ENCODE peak calls at places on chromosomes 4 and X, in nine cellular contexts. X, S, Z, N, J, P, R, A and M are unnamed samples.

GRCh38 chrX:118016422-118016821 is 100.2 kb downstream of the KLHL13 start:
- DNase-seq in X (no peak), S (no peak), Z (no peak), N (no peak), J (no peak), P (no peak), R (no peak), A (no peak), M (no peak)

GRCh38 chr4:137861682-137862081 is 329.4 kb upstream of the PCDH18 start:
- DNase-seq in X (peak; percentile 8), S (peak; percentile 25), Z (no peak), N (no peak), J (peak; percentile 53), P (peak; percentile 37), R (no peak), A (peak; percentile 56), M (peak; percentile 59)

GRCh38 chr4:7190278-7190594 is 2.1 kb upstream of the SORCS2 start:
- DNase-seq in X (no peak), S (no peak), Z (no peak), N (no peak), J (no peak), P (no peak), R (no peak), A (no peak), M (no peak)

GRCh38 chrX:50697691-50698090 is 116.3 kb downstream of the SHROOM4 start:
- DNase-seq in X (no peak), S (peak; percentile 68), Z (no peak), N (no peak), J (peak; percentile 80), P (peak; percentile 69), R (no peak), A (peak; percentile 27), M (peak; percentile 86)

GRCh38 chr4:40308528-40309122 is 26.5 kb upstream of the CHRNA9 start:
- DNase-seq in X (peak; percentile 30), S (peak; percentile 75), Z (no peak), N (no peak), J (no peak), P (no peak), R (no peak), A (no peak), M (no peak)

GRCh38 chr4:51870441-51871188 is 27.7 kb downstream of the DCUN1D4 start:
- DNase-seq in X (no peak), S (no peak), Z (no peak), N (no peak), J (no peak), P (peak; percentile 27), R (no peak), A (peak; percentile 10), M (peak; percentile 43)

GRCh38 chr4:128558896-128559669 is 250.4 kb upstream of the JADE1 start:
- DNase-seq in X (no peak), S (no peak), Z (no peak), N (no peak), J (peak; percentile 80), P (peak; percentile 88), R (no peak), A (peak; percentile 44), M (no peak)

GRCh38 chrX:793216-793770 is 162.7 kb downstream of the SHOX start:
- DNase-seq in X (no peak), S (peak; percentile 43), Z (no peak), N (no peak), J (no peak), P (no peak), R (no peak), A (no peak), M (no peak)

GRCh38 chr4:156767911-156768415 is 203.6 kb downstream of the PDGFC start:
- DNase-seq in X (no peak), S (no peak), Z (no peak), N (no peak), J (no peak), P (no peak), R (no peak), A (no peak), M (no peak)

GRCh38 chr4:114349543-114350175 is 248.9 kb upstream of the UGT8 start:
- DNase-seq in X (no peak), S (no peak), Z (no peak), N (no peak), J (no peak), P (peak; percentile 56), R (peak; percentile 49), A (peak; percentile 69), M (peak; percentile 33)

GRCh38 chr4:170057851-170058250 is 31.7 kb upstream of the MFAP3L start:
- DNase-seq in X (no peak), S (no peak), Z (no peak), N (no peak), J (no peak), P (no peak), R (no peak), A (no peak), M (no peak)

GRCh38 chr4:53576676-53577372 is 14.5 kb downstream of the LNX1 start:
- DNase-seq in X (no peak), S (no peak), Z (no peak), N (no peak), J (peak; percentile 55), P (peak; percentile 22), R (peak; percentile 9), A (peak; percentile 52), M (peak; percentile 66)

GRCh38 chr4:139562067-139562684 is 6.2 kb upstream of the SETD7 start:
- DNase-seq in X (no peak), S (no peak), Z (no peak), N (no peak), J (no peak), P (no peak), R (no peak), A (no peak), M (no peak)

GRCh38 chr4:28313729-28314713 is 1453.4 kb downstream of the STIM2 start:
- DNase-seq in X (no peak), S (no peak), Z (no peak), N (no peak), J (no peak), P (no peak), R (no peak), A (no peak), M (no peak)

GRCh38 chr4:140789752-140790151 is 33.6 kb upstream of the TBC1D9 start:
- DNase-seq in X (no peak), S (no peak), Z (no peak), N (no peak), J (peak; percentile 57), P (peak; percentile 44), R (no peak), A (peak; percentile 51), M (peak; percentile 13)

GRCh38 chrX:49231333-49232000 is 1.7 kb downstream of the CACNA1F start:
- DNase-seq in X (no peak), S (no peak), Z (no peak), N (no peak), J (no peak), P (no peak), R (no peak), A (no peak), M (no peak)

GRCh38 chrX:49233176-49233575 is at the start of gene CACNA1F:
- DNase-seq in X (no peak), S (no peak), Z (no peak), N (no peak), J (no peak), P (no peak), R (no peak), A (no peak), M (no peak)

GRCh38 chrX:49230500-49231232 is 2.5 kb downstream of the CACNA1F start:
- DNase-seq in X (no peak), S (peak; percentile 84), Z (peak; percentile 54), N (peak; percentile 87), J (no peak), P (peak; percentile 4), R (no peak), A (peak; percentile 18), M (no peak)

GRCh38 chrX:49233887-49234555 is 881 bp upstream of the CACNA1F start:
- DNase-seq in X (no peak), S (no peak), Z (no peak), N (no peak), J (no peak), P (no peak), R (no peak), A (peak; percentile 3), M (no peak)

GRCh38 chrX:49232525-49232924 is 615 bp downstream of the CACNA1F start:
- DNase-seq in X (no peak), S (no peak), Z (no peak), N (no peak), J (no peak), P (no peak), R (no peak), A (no peak), M (no peak)
- H3K4me3 ChIP-seq in X (no peak overlapping the region), S (no peak overlapping the region), Z (no peak overlapping the region), N (no peak overlapping the region), J (no peak overlapping the region), P (no peak overlapping the region), R (no peak overlapping the region), A (no peak overlapping the region), M (no peak overlapping the region)

GRCh38 chr4:2462218-2462991 is 6.5 kb upstream of the RNF4 start:
- DNase-seq in X (peak; percentile 90), S (peak; percentile 87), Z (peak; percentile 42), N (peak; percentile 36), J (peak; percentile 76), P (peak; percentile 64), R (no peak), A (peak; percentile 91), M (peak; percentile 77)
- TF ChIP-seq CTCF in X (peak; percentile 11), S (peak; percentile 23), Z (peak; percentile 62), N (peak; percentile 59), J (no peak), P (no peak), R (peak; percentile 43), A (no peak), M (peak; percentile 21)

DNA sequence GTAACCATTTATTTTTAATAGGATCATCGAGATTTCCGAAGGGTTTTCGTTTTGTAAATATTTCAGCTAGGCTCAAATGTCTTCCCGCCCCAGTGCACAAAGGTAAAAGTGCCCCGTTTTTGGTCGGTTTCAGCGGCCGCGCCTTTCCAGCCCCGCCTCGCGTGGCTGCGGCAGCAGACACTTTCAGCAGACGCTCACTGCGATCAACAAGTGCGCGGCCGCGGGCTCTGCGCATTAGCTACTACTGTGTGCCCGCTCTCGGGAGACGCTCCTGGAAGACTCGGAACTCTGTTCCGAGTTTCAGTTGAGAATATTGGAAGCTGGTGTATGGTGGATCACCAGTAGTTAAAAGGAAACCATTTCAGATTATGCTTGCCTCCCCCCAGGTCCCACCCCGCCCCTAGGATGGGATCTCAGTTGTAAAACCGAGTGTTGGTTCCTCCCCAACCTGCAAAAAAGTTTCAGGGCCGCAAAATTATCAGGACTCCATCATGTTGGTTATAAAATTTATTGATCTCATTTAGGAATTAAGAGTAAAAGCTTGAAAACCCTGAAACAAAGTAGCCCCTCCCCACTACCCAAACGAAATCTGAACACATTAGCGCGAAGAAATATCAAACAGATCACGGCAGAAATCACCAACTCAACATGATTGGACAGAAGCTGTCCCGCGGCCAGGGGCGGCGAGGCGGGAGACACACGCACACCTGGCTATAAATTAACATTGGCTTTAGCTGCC is 2.2 kb downstream of the SOX3 start:
- DNase-seq in X (no peak), S (no peak), Z (no peak), N (no peak), J (no peak), P (no peak), R (no peak), A (no peak), M (no peak)
- H3K4me3 ChIP-seq in X (no peak overlapping the region), S (peak overlapping the region; percentile 62), Z (peak overlapping the region; percentile 44), N (no peak overlapping the region), J (no peak overlapping the region), P (no peak overlapping the region), R (no peak overlapping the region), A (no peak overlapping the region), M (no peak overlapping the region)

DNA sequence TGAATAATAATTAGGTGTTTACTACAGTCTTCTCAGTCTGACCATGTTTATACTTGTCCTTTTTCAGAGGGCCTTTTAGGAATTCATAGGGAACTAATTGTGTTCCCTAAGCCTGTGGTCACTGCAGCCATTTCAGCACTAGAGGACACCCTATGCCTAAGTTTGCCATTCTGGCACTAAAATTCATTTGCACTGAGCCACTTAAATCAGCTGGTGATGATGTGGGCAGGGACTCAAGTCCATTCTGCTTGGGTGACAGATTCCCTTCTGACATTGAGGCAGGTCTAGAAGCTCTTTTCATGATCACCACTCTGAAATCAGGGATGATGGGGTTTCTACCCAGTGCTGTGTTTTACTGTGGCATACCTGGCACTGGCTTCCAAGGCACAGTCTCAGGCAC is 1178.9 kb upstream of the DIAPH2 start:
- DNase-seq in X (no peak), S (peak; percentile 43), Z (no peak), N (no peak), J (no peak), P (no peak), R (no peak), A (peak; percentile 0), M (no peak)
- TF ChIP-seq CTCF in X (no peak), S (peak; percentile 48), Z (no peak), N (no peak), J (no peak), P (no peak), R (no peak), A (no peak), M (no peak)